ENCODE peak calls at places on chromosomes 5 and 9, in nine cellular contexts. Y is GM23248; B is astrocyte; O is thoracic aorta; D is heart left ventricle; C is CD8-positive, alpha-beta memory T cell; K is uterus; M is Karpas-422; W is left ventricle myocardium inferior. A is an unnamed sample.
A peak's percentile ranks its signal among the peaks of the same experiment; 100 is the strongest.

GRCh38 chr9:89243296-89244061 is 64.9 kb upstream of the SHC3 start:
- DNase-seq in Y (no peak), B (no peak), O (no peak), D (no peak), C (no peak), K (no peak), M (no peak), W (no peak), A (no peak)

GRCh38 chr9:107213080-107213479 is 70.0 kb upstream of the RAD23B start:
- DNase-seq in Y (no peak), B (no peak), O (no peak), D (no peak), C (no peak), K (no peak), M (no peak), W (no peak), A (no peak)

GRCh38 chr9:124514125-124514524 is 6.9 kb upstream of the NR5A1 start:
- DNase-seq in Y (no peak), B (no peak), O (no peak), D (no peak), C (no peak), K (no peak), M (no peak), W (no peak), A (no peak)

GRCh38 chr5:76299592-76299991 is 103.5 kb upstream of the IQGAP2 start:
- DNase-seq in Y (no peak), B (no peak), O (no peak), D (no peak), C (no peak), K (no peak), M (no peak), W (no peak), A (peak; percentile 37)

GRCh38 chr9:108245901-108246300 is 609.9 kb downstream of the ACTL7B start:
- DNase-seq in Y (no peak), B (no peak), O (no peak), D (no peak), C (no peak), K (no peak), M (no peak), W (no peak), A (no peak)

GRCh38 chr5:68225188-68225910 is 9.8 kb downstream of the PIK3R1 start:
- DNase-seq in Y (peak; percentile 91), B (peak; percentile 82), O (peak; percentile 37), D (peak; percentile 81), C (no peak), K (peak; percentile 57), M (no peak), W (peak; percentile 34), A (no peak)

GRCh38 chr9:34636791-34637355 is 714 bp downstream of the SIGMAR1 start:
- DNase-seq in Y (no peak), B (no peak), O (no peak), D (peak; percentile 56), C (no peak), K (no peak), M (peak; percentile 62), W (no peak), A (no peak)

GRCh38 chr9:124754289-124754688 is 16.8 kb downstream of the NR6A1 start:
- DNase-seq in Y (peak; percentile 48), B (no peak), O (no peak), D (no peak), C (no peak), K (no peak), M (no peak), W (no peak), A (no peak)

DNA sequence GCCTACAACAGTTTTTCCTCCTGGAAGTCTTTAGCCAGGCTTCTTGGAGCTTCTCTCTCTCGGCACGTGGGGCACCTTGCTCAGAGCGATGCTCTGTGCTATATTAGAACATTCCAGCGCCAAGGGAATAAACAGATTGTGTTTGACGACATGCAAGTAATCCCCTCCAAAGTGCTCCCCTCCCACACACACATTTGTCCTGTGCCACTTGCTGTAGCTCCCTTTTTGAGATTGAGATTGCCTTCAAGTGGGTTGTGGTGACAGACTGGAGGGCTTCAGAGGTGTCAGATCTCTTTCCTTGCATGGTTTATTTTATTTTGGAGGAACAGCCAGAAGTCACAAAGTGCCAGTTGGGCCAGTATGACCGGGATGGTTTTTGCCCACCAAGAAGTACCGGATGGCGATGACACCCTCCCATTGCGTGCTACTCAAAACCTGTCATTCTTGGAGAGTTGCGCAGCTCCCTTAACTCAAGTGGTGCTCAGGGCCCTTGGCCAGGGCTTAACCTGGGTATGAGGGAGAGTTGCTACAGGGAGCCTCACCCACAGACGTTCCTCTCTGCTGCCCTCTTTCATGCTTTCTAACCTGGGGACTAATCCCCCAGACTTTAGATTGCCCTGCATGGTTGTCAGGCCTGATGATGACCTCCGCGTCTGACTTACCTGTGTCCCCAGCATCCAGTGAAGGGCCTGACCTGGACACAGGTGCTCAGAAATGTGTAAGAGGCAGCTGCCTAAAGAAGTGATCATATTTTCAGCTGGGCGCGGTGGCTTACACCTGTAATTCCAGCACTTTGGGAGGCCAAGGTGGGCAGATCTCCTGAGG is 18.8 kb upstream of the RPL26L1 start:
- DNase-seq in Y (no peak), B (no peak), O (no peak), D (no peak), C (no peak), K (no peak), M (no peak), W (no peak), A (no peak)
- H3K36me3 ChIP-seq in Y (no peaks in the 10 kb centered on the region), B (no peaks in the 10 kb centered on the region), O (peaks cover 23% of the 10 kb centered on the region), D (peaks cover 11% of the 10 kb centered on the region), C (peaks cover 11% of the 10 kb centered on the region), K (no peaks in the 10 kb centered on the region), M (no peaks in the 10 kb centered on the region), W (peaks cover 38% of the 10 kb centered on the region), A (peaks cover 22% of the 10 kb centered on the region)

DNA sequence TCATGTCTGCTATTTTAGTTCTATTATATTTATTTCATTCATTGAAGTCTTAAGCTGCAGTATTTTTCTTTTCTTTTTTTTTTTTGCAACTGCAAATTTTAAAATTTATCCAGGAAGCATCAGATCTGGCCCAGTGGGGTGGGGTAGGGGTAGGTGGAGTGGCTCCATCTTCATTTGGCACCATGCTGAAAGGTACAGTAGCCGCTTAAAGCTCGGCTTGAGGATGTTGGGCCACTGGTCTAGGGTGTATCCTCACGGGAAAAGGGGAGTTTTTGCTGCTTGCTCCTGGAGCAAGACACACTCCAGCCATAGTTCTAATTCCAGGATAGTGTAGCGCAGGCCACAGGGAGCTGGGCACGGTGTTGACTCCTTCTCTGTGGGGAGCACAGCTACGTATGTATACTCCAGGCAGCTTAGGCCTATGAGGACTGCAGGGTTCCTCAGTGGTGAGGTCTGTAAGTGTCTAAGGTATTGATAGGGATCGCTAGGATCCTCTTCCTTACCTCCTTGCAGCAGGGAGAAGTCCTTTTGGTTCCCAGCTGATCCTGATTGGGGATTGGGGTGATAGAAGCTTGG is 22.7 kb downstream of the RCL1 start:
- DNase-seq in Y (no peak), B (no peak), O (no peak), D (no peak), C (no peak), K (no peak), M (no peak), W (no peak), A (no peak)
- H3K27ac ChIP-seq in Y (no peak overlapping the region), B (no peak overlapping the region), O (no peak overlapping the region), D (no peak overlapping the region), C (no peak overlapping the region), K (no peak overlapping the region), M (peak overlapping the region; percentile 70), W (no peak overlapping the region), A (no peak overlapping the region)

GRCh38 chr9:126883636-126884035 is 23.2 kb downstream of the ZBTB34 start:
- DNase-seq in Y (no peak), B (no peak), O (no peak), D (no peak), C (no peak), K (no peak), M (no peak), W (no peak), A (no peak)

GRCh38 chr9:126882746-126883145 is 22.3 kb downstream of the ZBTB34 start:
- DNase-seq in Y (no peak), B (no peak), O (no peak), D (no peak), C (no peak), K (no peak), M (no peak), W (no peak), A (no peak)

GRCh38 chr9:126886897-126887296 is 26.5 kb downstream of the ZBTB34 start:
- DNase-seq in Y (no peak), B (no peak), O (no peak), D (no peak), C (no peak), K (no peak), M (no peak), W (no peak), A (no peak)

GRCh38 chr9:126886194-126886830 is 25.9 kb downstream of the ZBTB34 start:
- DNase-seq in Y (no peak), B (no peak), O (no peak), D (no peak), C (no peak), K (no peak), M (no peak), W (no peak), A (no peak)

GRCh38 chr9:126885089-126885753 is 24.8 kb downstream of the ZBTB34 start:
- DNase-seq in Y (peak; percentile 64), B (no peak), O (no peak), D (no peak), C (no peak), K (no peak), M (no peak), W (no peak), A (no peak)
- H3K36me3 ChIP-seq in Y (peaks cover 14% of the 10 kb centered on the region), B (peaks cover 9% of the 10 kb centered on the region), O (peaks cover 8% of the 10 kb centered on the region), D (no peaks in the 10 kb centered on the region), C (peaks cover 6% of the 10 kb centered on the region), K (no peaks in the 10 kb centered on the region), M (no peaks in the 10 kb centered on the region), W (peaks cover 19% of the 10 kb centered on the region), A (peaks cover 13% of the 10 kb centered on the region)

GRCh38 chr5:671459-672328 is 21.5 kb downstream of the TPPP start:
- DNase-seq in Y (peak; percentile 78), B (no peak), O (no peak), D (peak; percentile 80), C (peak; percentile 64), K (peak; percentile 65), M (peak; percentile 91), W (peak; percentile 72), A (peak; percentile 77)

GRCh38 chr5:668299-668995 is 24.7 kb downstream of the TPPP start:
- DNase-seq in Y (no peak), B (no peak), O (no peak), D (no peak), C (no peak), K (no peak), M (no peak), W (no peak), A (no peak)

GRCh38 chr5:670396-671270 is 22.5 kb downstream of the TPPP start:
- DNase-seq in Y (no peak), B (no peak), O (no peak), D (peak; percentile 25), C (no peak), K (no peak), M (peak; percentile 52), W (no peak), A (no peak)

GRCh38 chr5:669111-669841 is 23.9 kb downstream of the TPPP start:
- DNase-seq in Y (peak; percentile 42), B (peak; percentile 35), O (no peak), D (peak; percentile 44), C (peak; percentile 40), K (no peak), M (peak; percentile 68), W (no peak), A (peak; percentile 37)

DNA sequence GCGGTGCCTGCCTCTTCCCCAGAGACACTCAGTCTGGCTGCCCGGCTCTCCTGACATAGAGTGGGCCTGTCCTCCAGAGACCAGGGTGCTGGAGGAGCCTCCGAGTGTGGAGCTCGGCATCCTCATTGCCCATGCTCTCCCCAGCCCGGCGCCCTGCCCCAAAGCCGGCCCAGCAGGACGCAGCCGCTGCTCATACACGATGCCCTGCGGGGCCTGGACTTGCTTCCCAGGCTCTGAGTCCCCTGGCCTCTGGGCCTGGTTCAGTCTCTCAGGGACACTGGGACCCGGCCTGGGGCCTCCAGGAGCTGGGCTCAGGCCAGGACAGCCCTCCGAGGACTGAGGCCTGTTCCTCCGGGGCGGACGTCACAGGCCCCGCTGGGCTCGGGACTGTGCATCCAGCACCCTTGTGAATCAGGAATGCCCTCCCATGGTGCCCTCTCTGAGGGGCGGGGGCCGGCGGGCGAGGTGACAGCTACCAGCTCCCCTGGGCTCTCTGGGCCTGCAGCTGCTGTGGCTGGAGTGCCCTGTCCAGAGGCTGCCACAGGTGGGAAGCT is 23.2 kb downstream of the TPPP start:
- DNase-seq in Y (no peak), B (no peak), O (no peak), D (peak; percentile 27), C (no peak), K (no peak), M (no peak), W (no peak), A (no peak)
- H3K27ac ChIP-seq in Y (no peak overlapping the region), B (no peak overlapping the region), O (no peak overlapping the region), D (peak overlapping the region; percentile 35), C (no peak overlapping the region), K (no peak overlapping the region), M (no peak overlapping the region), W (no peak overlapping the region), A (no peak overlapping the region)

A was measured in CD4-positive, alpha-beta memory T cell.